ENCODE peak calls at places on chromosome 20, in ten cellular contexts. E, W, Y, Q, T, P, O, C, G and L are unnamed samples. For H3K4me1, H3K36me3 and H3K27me3, the result is how much of the 10 kb centered on the place peaks cover.

GRCh38 chr20:58233393-58233792 is 4.9 kb upstream of the ANKRD60 start:
- DNase-seq in E (no peak), W (no peak), Y (no peak), Q (no peak), T (no peak), P (no peak), O (no peak), C (no peak), G (no peak), L (no peak)

GRCh38 chr20:25227317-25227831 is 20.5 kb upstream of the PYGB start:
- DNase-seq in E (peak), W (no peak), Y (no peak), Q (no peak), T (no peak), P (no peak), O (peak), C (no peak), G (peak), L (no peak)

GRCh38 chr20:53074811-53075314 is 102.7 kb downstream of the TSHZ2 start:
- DNase-seq in E (peak), W (no peak), Y (no peak), Q (no peak), T (no peak), P (no peak), O (peak), C (no peak), G (no peak), L (no peak)

GRCh38 chr20:23305098-23305497 is 45.5 kb upstream of the NXT1 start:
- DNase-seq in E (peak), W (peak), Y (no peak), Q (peak), T (no peak), P (peak), O (peak), C (no peak), G (no peak), L (no peak)

GRCh38 chr20:1368448-1369199 is 24.2 kb downstream of the FKBP1A start:
- DNase-seq in E (no peak), W (no peak), Y (no peak), Q (no peak), T (no peak), P (no peak), O (peak), C (no peak), G (peak), L (no peak)

GRCh38 chr20:62210496-62210855 is 9.6 kb downstream of the HRH3 start:
- DNase-seq in E (no peak), W (no peak), Y (no peak), Q (no peak), T (no peak), P (no peak), O (no peak), C (no peak), G (no peak), L (no peak)

GRCh38 chr20:51174536-51174935 is 151.6 kb upstream of the KCNG1 start:
- DNase-seq in E (no peak), W (no peak), Y (no peak), Q (no peak), T (no peak), P (no peak), O (no peak), C (no peak), G (no peak), L (no peak)

GRCh38 chr20:41124451-41125094 is 12.8 kb upstream of the PLCG1 start:
- DNase-seq in E (no peak), W (no peak), Y (no peak), Q (no peak), T (no peak), P (no peak), O (no peak), C (no peak), G (no peak), L (no peak)

GRCh38 chr20:1323830-1324597 is 4.9 kb downstream of the SDCBP2 start:
- DNase-seq in E (no peak), W (peak), Y (no peak), Q (no peak), T (no peak), P (no peak), O (no peak), C (no peak), G (no peak), L (no peak)

DNA sequence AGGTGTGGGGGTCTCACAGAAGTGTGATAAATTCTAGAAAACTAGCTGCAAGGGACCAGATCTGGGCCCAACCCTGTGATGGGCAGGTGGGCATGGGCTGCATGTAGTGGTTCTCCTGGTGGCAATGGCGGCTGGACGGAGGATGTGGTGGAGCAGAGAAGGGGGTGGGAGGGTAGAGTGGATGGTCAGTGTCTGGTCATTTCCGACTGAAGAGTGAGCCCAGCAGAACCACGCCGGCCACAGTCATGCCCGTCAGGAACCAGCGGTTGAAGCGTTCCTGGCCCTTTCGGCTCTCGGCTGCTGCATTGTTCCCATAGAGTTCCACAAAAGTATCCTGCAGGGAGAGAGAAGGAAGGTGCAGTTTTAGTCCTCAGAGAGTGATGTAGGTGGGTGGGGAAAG is 28.0 kb downstream of the COX4I2 start:
- DNase-seq in E (no peak), W (no peak), Y (no peak), Q (no peak), T (no peak), P (no peak), O (no peak), C (no peak), G (no peak), L (no peak)
- H3K4me1 ChIP-seq in E (under half), W (half or more), Y (under half), Q (half or more), T (half or more), P (half or more), O (under half), C (half or more), G (under half), L (under half)

GRCh38 chr20:48952656-48953055 is 31.1 kb downstream of the ARFGEF2 start:
- DNase-seq in E (no peak), W (no peak), Y (no peak), Q (no peak), T (no peak), P (no peak), O (no peak), C (no peak), G (no peak), L (no peak)
- H3K36me3 ChIP-seq in E (under half), W (half or more), Y (half or more), Q (half or more), T (half or more), P (half or more), O (under half), C (half or more), G (half or more), L (under half)

DNA sequence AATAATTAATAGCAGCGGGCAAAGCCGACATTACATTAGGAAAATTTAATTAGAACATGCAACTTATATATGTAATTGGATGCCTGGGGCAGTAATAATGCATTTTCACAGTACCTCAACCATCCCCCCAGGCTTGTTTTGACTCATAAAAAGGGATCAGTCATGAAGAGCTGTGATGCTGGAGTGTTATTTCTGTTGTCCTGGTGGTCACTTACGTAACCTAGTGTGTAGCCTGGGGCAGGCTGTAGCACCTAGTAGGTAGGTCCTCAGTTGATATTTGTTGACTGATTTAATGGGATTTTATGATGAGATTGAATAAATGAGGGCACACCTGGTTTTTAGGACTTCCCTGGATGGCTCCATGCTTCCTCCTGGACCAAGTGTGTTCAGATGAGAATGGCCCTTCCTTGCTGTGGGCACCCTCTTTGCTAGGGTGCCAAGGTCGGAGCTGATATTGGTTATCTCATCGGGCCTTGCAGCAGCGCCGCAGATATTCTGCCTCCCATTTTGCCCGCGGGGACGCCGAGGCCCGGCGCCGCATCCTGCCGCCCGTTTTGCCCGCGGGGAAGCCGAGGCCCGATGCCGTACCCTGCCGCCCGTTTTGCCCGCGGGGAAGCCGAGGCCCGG is 128.8 kb downstream of the CDH26 start:
- DNase-seq in E (peak), W (peak), Y (no peak), Q (no peak), T (no peak), P (no peak), O (no peak), C (no peak), G (no peak), L (no peak)
- H3K27me3 ChIP-seq in E (under half), W (under half), Y (under half), Q (under half), T (under half), P (under half), O (under half), C (half or more), G (under half), L (under half)

GRCh38 chr20:63919130-63919529 is 24.2 kb downstream of the DNAJC5 start:
- DNase-seq in E (no peak), W (no peak), Y (no peak), Q (no peak), T (no peak), P (no peak), O (no peak), C (no peak), G (no peak), L (no peak)

GRCh38 chr20:63924241-63924640 is 29.3 kb downstream of the DNAJC5 start:
- DNase-seq in E (no peak), W (no peak), Y (no peak), Q (no peak), T (no peak), P (no peak), O (no peak), C (no peak), G (no peak), L (no peak)

GRCh38 chr20:63917811-63918210 is 22.9 kb downstream of the DNAJC5 start:
- DNase-seq in E (no peak), W (no peak), Y (no peak), Q (no peak), T (no peak), P (no peak), O (no peak), C (no peak), G (no peak), L (no peak)

GRCh38 chr20:63923626-63924025 is 28.7 kb downstream of the DNAJC5 start:
- DNase-seq in E (no peak), W (no peak), Y (no peak), Q (no peak), T (no peak), P (no peak), O (no peak), C (no peak), G (no peak), L (no peak)

DNA sequence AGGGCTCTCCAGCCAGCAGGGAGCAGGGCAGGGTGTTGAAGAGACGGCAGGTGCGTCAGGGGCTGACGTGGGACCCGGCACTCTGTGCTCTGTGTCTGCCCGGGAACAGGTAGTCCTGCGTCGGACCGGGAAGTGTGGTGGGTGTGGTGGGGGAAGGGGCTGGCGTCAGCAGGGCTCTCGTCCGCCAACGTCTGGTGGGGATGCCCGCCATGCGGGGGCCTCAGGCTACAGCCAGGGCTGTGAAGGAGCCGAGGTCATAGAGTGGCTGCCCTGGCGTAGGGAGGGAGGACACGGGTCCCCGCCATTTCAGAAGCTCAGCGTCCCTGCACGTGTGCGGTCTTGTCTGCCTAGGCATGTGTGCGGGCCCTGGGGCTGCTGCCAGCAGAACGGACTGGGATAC is 25.3 kb downstream of the DNAJC5 start:
- DNase-seq in E (no peak), W (no peak), Y (no peak), Q (no peak), T (no peak), P (no peak), O (no peak), C (no peak), G (no peak), L (no peak)
- H3K4me1 ChIP-seq in E (under half), W (under half), Y (under half), Q (under half), T (under half), P (under half), O (under half), C (under half), G (under half), L (under half)

DNA sequence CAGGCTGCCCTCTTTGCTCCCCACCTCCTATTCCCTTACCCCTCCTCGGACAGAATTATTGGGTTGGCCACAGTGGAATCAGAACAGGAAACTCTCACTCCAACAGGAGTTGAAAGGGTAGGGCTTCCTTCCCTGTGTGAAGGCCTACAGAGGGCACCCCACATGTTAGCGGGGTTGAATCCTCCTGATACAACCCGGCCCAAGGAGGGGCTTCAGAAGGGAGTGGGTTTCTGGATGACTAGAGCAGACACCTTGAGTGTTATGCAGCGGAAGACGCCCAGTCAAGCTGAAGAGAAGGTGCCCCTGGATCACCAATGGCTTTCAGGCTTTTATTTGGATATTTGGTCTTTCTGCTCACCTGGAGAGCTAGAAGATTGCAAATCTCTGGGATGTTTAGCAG is 132.8 kb downstream of the PRND start:
- DNase-seq in E (no peak), W (peak), Y (no peak), Q (no peak), T (no peak), P (no peak), O (no peak), C (no peak), G (no peak), L (no peak)
- H3K36me3 ChIP-seq in E (under half), W (half or more), Y (under half), Q (half or more), T (under half), P (under half), O (under half), C (half or more), G (under half), L (under half)

GRCh38 chr20:59493926-59494325 is 110.4 kb upstream of the PHACTR3 start:
- DNase-seq in E (no peak), W (no peak), Y (no peak), Q (no peak), T (no peak), P (no peak), O (no peak), C (no peak), G (no peak), L (no peak)

GRCh38 chr20:59495166-59495565 is 109.2 kb upstream of the PHACTR3 start:
- DNase-seq in E (no peak), W (no peak), Y (no peak), Q (no peak), T (no peak), P (no peak), O (no peak), C (no peak), G (no peak), L (no peak)

GRCh38 chr20:59499863-59500262 is 104.5 kb upstream of the PHACTR3 start:
- DNase-seq in E (no peak), W (no peak), Y (no peak), Q (no peak), T (no peak), P (no peak), O (no peak), C (no peak), G (no peak), L (no peak)

GRCh38 chr20:59498291-59498690 is 106.0 kb upstream of the PHACTR3 start:
- DNase-seq in E (no peak), W (no peak), Y (no peak), Q (no peak), T (no peak), P (no peak), O (no peak), C (no peak), G (no peak), L (no peak)

GRCh38 chr20:59495894-59496510 is 108.3 kb upstream of the PHACTR3 start:
- DNase-seq in E (peak), W (peak), Y (peak), Q (peak), T (peak), P (peak), O (peak), C (peak), G (peak), L (peak)
- H3K27me3 ChIP-seq in E (under half), W (under half), Y (under half), Q (under half), T (under half), P (under half), O (under half), C (half or more), G (under half), L (under half)

GRCh38 chr20:32068174-32068573 is 16.1 kb downstream of the HCK start:
- DNase-seq in E (no peak), W (no peak), Y (no peak), Q (no peak), T (no peak), P (no peak), O (no peak), C (no peak), G (no peak), L (no peak)
- H3K4me1 ChIP-seq in E (under half), W (under half), Y (under half), Q (under half), T (under half), P (under half), O (under half), C (under half), G (under half), L (under half)

GRCh38 chr20:11281240-11281639 is 607.4 kb upstream of the JAG1 start:
- DNase-seq in E (no peak), W (no peak), Y (no peak), Q (no peak), T (no peak), P (no peak), O (no peak), C (no peak), G (no peak), L (no peak)
- H3K36me3 ChIP-seq in E (under half), W (under half), Y (under half), Q (under half), T (under half), P (under half), O (under half), C (under half), G (under half), L (under half)